ENCODE peak calls at places on chromosomes 4 and X, in ten cellular contexts. One of them, this sample, is unnamed.

GRCh38 chr4:16113741-16114140 is 29.9 kb upstream of the PROM1 start:
- DNase-seq in EH: no peak
- DNase-seq in fibroblast of the aortic adventitia: no peak
- DNase-seq in activated CD8-positive, alpha-beta memory T cell treated with anti-CD3 and anti-CD28 coated beads for 48 hours: no peak
- DNase-seq in lower leg skin: no peak
- DNase-seq in heart right ventricle: no peak
- DNase-seq in head of caudate nucleus: no peak
- DNase-seq in HEK293T: no peak
- DNase-seq in HCEC 1CT: no peak
- DNase-seq in cardiac muscle cell: no peak
- DNase-seq in this sample: no peak

GRCh38 chr4:3777033-3777390 is 10.8 kb downstream of the ADRA2C start:
- DNase-seq in HCEC 1CT: no peak
- DNase-seq in cardiac muscle cell: no peak
- DNase-seq in activated CD8-positive, alpha-beta memory T cell treated with anti-CD3 and anti-CD28 coated beads for 48 hours: no peak
- DNase-seq in HEK293T: no peak
- DNase-seq in lower leg skin: no peak
- DNase-seq in heart right ventricle: no peak
- DNase-seq in head of caudate nucleus: no peak
- DNase-seq in EH: no peak
- DNase-seq in fibroblast of the aortic adventitia: no peak
- DNase-seq in this sample: no peak

GRCh38 chr4:150080875-150081274 is 2.6 kb downstream of the DCLK2 start:
- DNase-seq in activated CD8-positive, alpha-beta memory T cell treated with anti-CD3 and anti-CD28 coated beads for 48 hours: no peak
- DNase-seq in heart right ventricle: no peak
- DNase-seq in lower leg skin: no peak
- DNase-seq in head of caudate nucleus: no peak
- DNase-seq in HCEC 1CT: no peak
- DNase-seq in fibroblast of the aortic adventitia: no peak
- DNase-seq in EH: peak; percentile 48
- DNase-seq in HEK293T: no peak
- DNase-seq in cardiac muscle cell: no peak
- DNase-seq in this sample: no peak

GRCh38 chrX:24395775-24396174 is 35.3 kb downstream of the SUPT20HL1 start:
- DNase-seq in EH: peak; percentile 68
- DNase-seq in fibroblast of the aortic adventitia: peak; percentile 87
- DNase-seq in head of caudate nucleus: peak; percentile 60
- DNase-seq in heart right ventricle: no peak
- DNase-seq in HEK293T: peak; percentile 75
- DNase-seq in activated CD8-positive, alpha-beta memory T cell treated with anti-CD3 and anti-CD28 coated beads for 48 hours: no peak
- DNase-seq in lower leg skin: no peak
- DNase-seq in HCEC 1CT: peak; percentile 51
- DNase-seq in cardiac muscle cell: peak; percentile 82
- DNase-seq in this sample: peak; percentile 54

GRCh38 chr4:53633608-53634007 is 42.3 kb upstream of the LNX1 start:
- DNase-seq in heart right ventricle: no peak
- DNase-seq in HEK293T: no peak
- DNase-seq in head of caudate nucleus: no peak
- DNase-seq in EH: peak; percentile 45
- DNase-seq in cardiac muscle cell: peak; percentile 61
- DNase-seq in lower leg skin: no peak
- DNase-seq in HCEC 1CT: peak; percentile 16
- DNase-seq in fibroblast of the aortic adventitia: peak; percentile 73
- DNase-seq in activated CD8-positive, alpha-beta memory T cell treated with anti-CD3 and anti-CD28 coated beads for 48 hours: no peak
- DNase-seq in this sample: no peak

GRCh38 chr4:113635739-113636437 is 125.7 kb downstream of the CAMK2D start:
- DNase-seq in heart right ventricle: no peak
- DNase-seq in cardiac muscle cell: peak; percentile 67
- DNase-seq in activated CD8-positive, alpha-beta memory T cell treated with anti-CD3 and anti-CD28 coated beads for 48 hours: no peak
- DNase-seq in HCEC 1CT: peak; percentile 42
- DNase-seq in HEK293T: no peak
- DNase-seq in EH: peak; percentile 85
- DNase-seq in fibroblast of the aortic adventitia: peak; percentile 79
- DNase-seq in head of caudate nucleus: no peak
- DNase-seq in lower leg skin: no peak
- DNase-seq in this sample: no peak

GRCh38 chr4:10093801-10094552 is 22.6 kb downstream of the WDR1 start:
- DNase-seq in lower leg skin: no peak
- DNase-seq in head of caudate nucleus: no peak
- DNase-seq in fibroblast of the aortic adventitia: peak; percentile 95
- DNase-seq in cardiac muscle cell: peak; percentile 98
- DNase-seq in EH: peak; percentile 99
- DNase-seq in HCEC 1CT: no peak
- DNase-seq in HEK293T: no peak
- DNase-seq in heart right ventricle: no peak
- DNase-seq in activated CD8-positive, alpha-beta memory T cell treated with anti-CD3 and anti-CD28 coated beads for 48 hours: no peak
- DNase-seq in this sample: no peak

GRCh38 chrX:9851890-9852289 is 65.7 kb downstream of the SHROOM2 start:
- DNase-seq in HEK293T: no peak
- DNase-seq in heart right ventricle: no peak
- DNase-seq in EH: peak; percentile 36
- DNase-seq in activated CD8-positive, alpha-beta memory T cell treated with anti-CD3 and anti-CD28 coated beads for 48 hours: no peak
- DNase-seq in lower leg skin: no peak
- DNase-seq in HCEC 1CT: no peak
- DNase-seq in cardiac muscle cell: no peak
- DNase-seq in fibroblast of the aortic adventitia: no peak
- DNase-seq in head of caudate nucleus: no peak
- DNase-seq in this sample: no peak

GRCh38 chr4:142551513-142552280 is 294.4 kb downstream of the INPP4B start:
- DNase-seq in fibroblast of the aortic adventitia: no peak
- DNase-seq in heart right ventricle: no peak
- DNase-seq in activated CD8-positive, alpha-beta memory T cell treated with anti-CD3 and anti-CD28 coated beads for 48 hours: no peak
- DNase-seq in HCEC 1CT: no peak
- DNase-seq in cardiac muscle cell: no peak
- DNase-seq in head of caudate nucleus: no peak
- DNase-seq in HEK293T: no peak
- DNase-seq in lower leg skin: no peak
- DNase-seq in EH: no peak
- DNase-seq in this sample: no peak

GRCh38 chr4:188647820-188648380 is 508.7 kb downstream of the TRIML1 start:
- DNase-seq in HEK293T: no peak
- DNase-seq in cardiac muscle cell: no peak
- DNase-seq in fibroblast of the aortic adventitia: no peak
- DNase-seq in activated CD8-positive, alpha-beta memory T cell treated with anti-CD3 and anti-CD28 coated beads for 48 hours: no peak
- DNase-seq in heart right ventricle: no peak
- DNase-seq in head of caudate nucleus: no peak
- DNase-seq in HCEC 1CT: no peak
- DNase-seq in EH: no peak
- DNase-seq in lower leg skin: no peak
- DNase-seq in this sample: no peak

GRCh38 chrX:140346711-140347110 is 158.2 kb downstream of the SOX3 start:
- DNase-seq in HCEC 1CT: no peak
- DNase-seq in fibroblast of the aortic adventitia: no peak
- DNase-seq in HEK293T: no peak
- DNase-seq in EH: no peak
- DNase-seq in lower leg skin: no peak
- DNase-seq in head of caudate nucleus: no peak
- DNase-seq in cardiac muscle cell: no peak
- DNase-seq in heart right ventricle: no peak
- DNase-seq in activated CD8-positive, alpha-beta memory T cell treated with anti-CD3 and anti-CD28 coated beads for 48 hours: no peak
- DNase-seq in this sample: no peak

GRCh38 chr4:72451349-72451748 is 117.7 kb downstream of the ADAMTS3 start:
- DNase-seq in head of caudate nucleus: no peak
- DNase-seq in heart right ventricle: peak; percentile 14
- DNase-seq in HCEC 1CT: no peak
- DNase-seq in activated CD8-positive, alpha-beta memory T cell treated with anti-CD3 and anti-CD28 coated beads for 48 hours: no peak
- DNase-seq in lower leg skin: no peak
- DNase-seq in cardiac muscle cell: peak; percentile 38
- DNase-seq in EH: no peak
- DNase-seq in fibroblast of the aortic adventitia: peak; percentile 60
- DNase-seq in HEK293T: no peak
- DNase-seq in this sample: no peak

GRCh38 chrX:8341814-8342590 is 122.6 kb upstream of the VCX3B start:
- DNase-seq in activated CD8-positive, alpha-beta memory T cell treated with anti-CD3 and anti-CD28 coated beads for 48 hours: no peak
- DNase-seq in EH: no peak
- DNase-seq in HEK293T: no peak
- DNase-seq in cardiac muscle cell: peak; percentile 10
- DNase-seq in fibroblast of the aortic adventitia: no peak
- DNase-seq in heart right ventricle: no peak
- DNase-seq in head of caudate nucleus: peak; percentile 54
- DNase-seq in lower leg skin: no peak
- DNase-seq in HCEC 1CT: no peak
- DNase-seq in this sample: no peak

GRCh38 chr4:24763631-24764302 is 31.6 kb upstream of the SOD3 start:
- DNase-seq in fibroblast of the aortic adventitia: peak; percentile 84
- DNase-seq in HEK293T: no peak
- DNase-seq in lower leg skin: no peak
- DNase-seq in heart right ventricle: no peak
- DNase-seq in cardiac muscle cell: peak; percentile 45
- DNase-seq in HCEC 1CT: no peak
- DNase-seq in head of caudate nucleus: no peak
- DNase-seq in EH: peak; percentile 82
- DNase-seq in activated CD8-positive, alpha-beta memory T cell treated with anti-CD3 and anti-CD28 coated beads for 48 hours: no peak
- DNase-seq in this sample: no peak

GRCh38 chr4:100781433-100781832 is 263.6 kb upstream of the EMCN start:
- DNase-seq in HEK293T: no peak
- DNase-seq in activated CD8-positive, alpha-beta memory T cell treated with anti-CD3 and anti-CD28 coated beads for 48 hours: no peak
- DNase-seq in cardiac muscle cell: no peak
- DNase-seq in head of caudate nucleus: no peak
- DNase-seq in HCEC 1CT: no peak
- DNase-seq in fibroblast of the aortic adventitia: no peak
- DNase-seq in lower leg skin: no peak
- DNase-seq in heart right ventricle: no peak
- DNase-seq in EH: no peak
- DNase-seq in this sample: no peak